ENCODE peak calls at places on chromosomes 2 and 18, in four cellular contexts. V, H, L and N are unnamed samples.

GRCh38 chr2:215711484-215712034 is 275.7 kb upstream of the FN1 start:
- DNase-seq in V (peak; percentile 88), H (peak; percentile 78), L (peak; percentile 75), N (peak; percentile 84)

GRCh38 chr2:120939595-120940318 is 204.1 kb downstream of the GLI2 start:
- DNase-seq in V (peak; percentile 89), L (peak; percentile 91), H (peak; percentile 95), N (peak; percentile 90)

GRCh38 chr2:46082531-46083485 is 214.4 kb upstream of the EPAS1 start:
- DNase-seq in V (peak; percentile 100), L (peak; percentile 98), H (peak; percentile 88), N (peak; percentile 91)

GRCh38 chr18:40485318-40485717 is 1469.7 kb upstream of the PIK3C3 start:
- DNase-seq in H (peak; percentile 82), L (peak; percentile 68), V (peak; percentile 27), N (no peak)

GRCh38 chr2:2932692-2933305 is 444.8 kb downstream of the EIPR1 start:
- DNase-seq in V (no peak), L (no peak), H (no peak), N (no peak)

GRCh38 chr2:151678849-151679248 is 55.4 kb downstream of the NEB start:
- DNase-seq in H (no peak), L (no peak), V (no peak), N (no peak)

GRCh38 chr18:8943900-8944870 is 158.3 kb upstream of the NDUFV2 start:
- DNase-seq in H (peak; percentile 94), V (peak; percentile 92), L (peak; percentile 84), N (peak; percentile 76)

GRCh38 chr2:85243101-85244072 is 84.4 kb downstream of the TGOLN2 start:
- DNase-seq in L (peak; percentile 47), V (peak; percentile 27), H (no peak), N (no peak)

GRCh38 chr18:11336241-11336640 is 186.9 kb upstream of the PIEZO2 start:
- DNase-seq in V (peak; percentile 9), L (peak; percentile 35), H (no peak), N (peak; percentile 22)

GRCh38 chr2:1754046-1754445 is 9.7 kb upstream of the PXDN start:
- DNase-seq in V (no peak), L (no peak), H (no peak), N (no peak)

GRCh38 chr2:160210599-160211138 is 10.6 kb upstream of the ITGB6 start:
- DNase-seq in H (peak; percentile 38), V (peak; percentile 49), L (peak; percentile 76), N (peak; percentile 38)

GRCh38 chr2:18262601-18263000 is 297.9 kb downstream of the RDH14 start:
- DNase-seq in L (peak; percentile 34), H (peak; percentile 45), V (peak; percentile 20), N (peak; percentile 27)

GRCh38 chr18:55731594-55732042 is 143.6 kb upstream of the TCF4 start:
- DNase-seq in L (peak; percentile 37), H (peak; percentile 22), V (peak; percentile 56), N (peak; percentile 9)

GRCh38 chr2:62540786-62541168 is 34.8 kb upstream of the TMEM17 start:
- DNase-seq in L (no peak), V (no peak), H (no peak), N (no peak)

GRCh38 chr2:85707304-85707703 is 13.1 kb downstream of the GNLY start:
- DNase-seq in H (peak; percentile 94), L (peak; percentile 97), V (peak; percentile 94), N (peak; percentile 95)

GRCh38 chr2:47262657-47263056 is 107.5 kb upstream of the STPG4 start:
- DNase-seq in L (no peak), V (no peak), H (no peak), N (no peak)

GRCh38 chr2:96156926-96157648 is 11.8 kb upstream of the DUSP2 start:
- DNase-seq in H (no peak), L (no peak), V (no peak), N (no peak)

GRCh38 chr2:159797468-159798375 is at the start of gene CD302:
- DNase-seq in H (peak; percentile 45), V (peak; percentile 47), L (peak; percentile 48), N (peak; percentile 49)

GRCh38 chr2:120661551-120661950 is 74.1 kb upstream of the GLI2 start:
- DNase-seq in H (no peak), V (no peak), L (no peak), N (no peak)

GRCh38 chr2:151347904-151348303 is 9.5 kb upstream of the TNFAIP6 start:
- DNase-seq in H (no peak), L (peak; percentile 24), V (no peak), N (peak; percentile 31)

GRCh38 chr2:53631313-53632125 is 136.1 kb upstream of the CHAC2 start:
- DNase-seq in L (no peak), H (no peak), V (no peak), N (no peak)

GRCh38 chr2:109173311-109174171 is 44.5 kb downstream of the SH3RF3 start:
- DNase-seq in L (peak; percentile 94), V (peak; percentile 79), H (peak; percentile 87), N (peak; percentile 96)

GRCh38 chr2:178072000-178072382 is 586 bp downstream of the PDE11A start:
- DNase-seq in V (no peak), L (no peak), H (no peak), N (no peak)
- H3K4me3 ChIP-seq in V (no peak overlapping the region), L (no peak overlapping the region), H (no peak overlapping the region), N (no peak overlapping the region)

DNA sequence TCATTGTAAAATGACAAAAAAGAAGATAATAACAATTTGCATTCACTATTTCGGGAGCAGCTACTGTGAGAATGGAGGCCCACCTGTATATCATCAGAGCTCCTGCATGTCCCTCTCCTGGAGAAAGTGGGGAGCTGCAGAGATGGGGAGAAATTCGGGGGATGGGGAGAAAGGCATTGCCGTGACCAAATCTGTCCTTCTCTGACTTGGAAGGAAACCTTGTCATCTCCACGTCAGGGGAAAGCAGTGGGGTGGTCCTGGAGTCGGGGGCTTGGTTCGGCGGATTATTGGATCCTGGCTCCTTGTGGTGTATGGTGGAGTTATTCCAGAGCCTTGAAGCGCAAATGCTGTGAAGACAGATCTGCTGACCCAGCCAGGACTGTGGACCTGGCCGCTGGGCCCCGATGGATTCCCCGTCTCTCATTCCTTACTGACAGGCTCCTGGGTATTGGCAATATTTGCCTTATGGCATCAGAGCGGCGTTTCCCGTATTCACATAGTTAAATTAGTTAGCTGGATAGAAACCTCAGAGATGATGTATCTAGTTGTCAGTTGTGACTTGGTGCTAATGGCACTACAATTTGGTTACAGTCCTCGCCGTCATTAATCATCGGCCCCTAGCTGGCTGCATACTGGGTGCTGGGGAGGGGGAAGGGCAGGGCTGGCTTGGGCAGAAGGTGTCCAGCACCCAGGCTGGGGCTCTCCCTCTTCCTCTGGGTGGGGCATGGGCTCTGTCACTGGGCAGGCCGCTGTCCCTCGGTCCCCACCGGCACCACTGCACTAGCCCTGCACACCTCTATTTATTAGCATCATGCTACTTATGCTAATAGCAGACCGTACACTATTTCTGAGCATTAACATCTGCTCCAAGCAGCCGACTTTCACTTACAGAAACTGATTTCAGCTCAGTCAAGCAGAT is 31.7 kb downstream of the CELF4 start:
- DNase-seq in L (peak; percentile 3), H (no peak), V (no peak), N (no peak)
- TF ChIP-seq CTCF in L (peak; percentile 36), H (no peak), V (peak; percentile 7), N (no peak)

GRCh38 chr2:167833294-167833693 is 414.1 kb downstream of the STK39 start:
- DNase-seq in V (no peak), H (no peak), L (no peak), N (no peak)
- H3K4me3 ChIP-seq in V (no peak overlapping the region), H (no peak overlapping the region), L (no peak overlapping the region), N (no peak overlapping the region)

DNA sequence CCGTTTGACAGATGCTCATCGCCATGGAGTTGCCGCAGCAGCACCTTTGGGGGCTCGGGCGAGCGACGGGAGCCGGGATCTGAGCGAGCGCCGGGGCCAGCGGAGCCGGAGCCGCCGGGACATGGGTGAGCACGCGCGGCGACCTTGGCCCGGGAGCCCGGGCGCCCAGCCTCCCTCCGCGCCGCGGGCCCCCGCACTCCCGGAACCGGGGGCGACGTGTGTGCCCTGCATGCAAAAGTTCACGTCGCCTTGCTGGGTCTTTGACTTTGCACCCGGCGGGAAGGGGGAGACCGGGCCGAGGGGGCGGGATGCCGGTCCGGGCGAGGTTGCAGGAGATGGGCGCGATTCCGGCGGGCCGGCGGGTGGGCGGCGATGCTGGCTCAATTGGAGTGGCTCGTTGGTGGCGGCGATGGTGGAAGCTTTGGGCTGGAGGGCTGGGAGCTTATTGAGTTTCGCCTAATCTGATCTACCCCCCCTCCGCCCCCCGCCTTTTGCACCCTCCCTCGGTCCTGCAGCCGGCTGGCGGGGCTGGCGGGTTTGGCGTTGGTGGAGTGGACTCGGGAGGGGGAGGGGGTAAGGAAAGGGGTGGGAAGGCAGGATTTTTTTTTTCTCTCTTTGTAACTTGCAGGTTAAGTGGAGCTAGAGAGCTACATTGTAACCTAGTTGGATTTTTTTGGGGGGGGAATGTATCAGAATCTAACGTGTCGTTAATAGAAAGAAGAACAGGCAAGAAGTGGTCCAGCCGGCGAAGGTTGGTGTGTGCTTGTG is at the start of gene SETBP1:
- DNase-seq in V (peak; percentile 68), L (peak; percentile 43), H (peak; percentile 2), N (peak; percentile 70)
- TF ChIP-seq CTCF in V (no peak), L (no peak), H (no peak), N (peak; percentile 2)

GRCh38 chr2:58109481-58109880 is 62.9 kb downstream of the VRK2 start:
- DNase-seq in L (no peak), H (no peak), V (no peak), N (peak; percentile 25)

GRCh38 chr2:58106896-58107295 is 60.3 kb downstream of the VRK2 start:
- DNase-seq in V (no peak), L (peak; percentile 36), H (peak; percentile 28), N (peak; percentile 24)

GRCh38 chr2:58110765-58111164 is 64.2 kb downstream of the VRK2 start:
- DNase-seq in L (no peak), H (no peak), V (no peak), N (no peak)

DNA sequence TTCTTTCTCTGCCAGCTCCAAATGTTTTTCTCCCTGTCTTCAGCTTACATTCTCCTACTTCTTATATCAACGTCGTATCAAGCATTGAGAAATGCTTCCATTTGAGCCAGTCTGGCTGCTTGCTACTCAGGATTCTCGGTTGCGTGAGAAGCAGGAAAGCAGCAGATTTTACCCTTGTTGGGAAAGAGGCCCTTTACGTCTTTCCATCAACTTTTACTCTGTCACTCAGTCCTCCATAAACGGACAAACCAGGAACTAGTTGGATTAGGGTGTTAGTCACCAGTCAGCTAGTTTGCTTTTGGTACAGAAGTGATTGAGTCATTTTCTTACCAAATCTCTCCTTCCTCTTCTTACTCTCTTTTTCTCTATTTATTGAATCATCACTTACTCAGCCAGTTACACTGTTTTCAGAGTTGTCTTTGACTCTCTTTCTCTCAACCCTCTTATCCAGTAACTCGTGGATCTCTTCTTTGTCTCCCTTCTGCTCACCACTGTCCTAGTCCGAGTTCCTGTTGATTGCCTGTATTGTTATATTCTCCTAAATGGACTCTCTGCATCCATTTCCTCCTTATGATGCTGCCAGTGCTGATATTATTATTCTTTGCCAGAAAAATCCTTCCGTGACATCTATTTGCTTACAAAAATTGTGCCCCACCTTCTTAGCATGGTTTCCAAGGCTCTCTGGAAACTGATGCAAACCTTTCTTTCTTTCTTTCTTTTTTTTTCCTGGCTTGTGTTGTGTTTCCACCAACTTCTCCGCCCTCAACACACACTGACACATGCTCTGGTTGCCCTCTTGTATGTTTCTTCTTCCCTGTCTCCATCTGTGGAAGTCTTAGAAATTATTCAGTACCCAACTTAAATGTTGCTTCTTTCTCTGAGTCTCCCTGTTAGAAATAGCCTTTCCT is 61.5 kb downstream of the VRK2 start:
- DNase-seq in L (peak; percentile 84), V (peak; percentile 96), H (peak; percentile 97), N (peak; percentile 95)
- H3K4me3 ChIP-seq in L (peak overlapping the region; percentile 5), V (no peak overlapping the region), H (peak overlapping the region; percentile 22), N (peak overlapping the region; percentile 51)

GRCh38 chr2:71067567-71068217 is 756 bp upstream of the NAGK start:
- DNase-seq in V (peak; percentile 22), H (no peak), L (no peak), N (no peak)
- TF ChIP-seq CTCF in V (no peak), H (no peak), L (peak; percentile 22), N (no peak)

GRCh38 chr2:176115883-176116813 is at the start of gene HOXD10:
- DNase-seq in L (no peak), H (no peak), V (peak; percentile 81), N (no peak)
- H3K4me3 ChIP-seq in L (no peak within 1 kb of the TSS), H (no peak within 1 kb of the TSS), V (peak within 1 kb of the TSS; percentile 33), N (no peak within 1 kb of the TSS)